ENCODE peak calls at places on chromosomes 4 and X, in nine cellular contexts. One of them, this sample, is unnamed.

GRCh38 chr4:147854154-147854553 is 122.3 kb downstream of the ARHGAP10 start:
- DNase-seq in AG04450: no peak
- DNase-seq in lung microvascular endothelial cell: no peak
- DNase-seq in mammary epithelial cell: no peak
- DNase-seq in amygdala: no peak
- DNase-seq in activated CD4-positive, alpha-beta T cell treated with anti-CD3 and anti-CD28 coated beads, Interleukin-2, amount 10 ng/mL, durations not matched to agents 7 days and 5 days: no peak
- DNase-seq in A549: no peak
- DNase-seq in spleen: no peak
- DNase-seq in colonic mucosa: no peak
- DNase-seq in this sample: no peak

GRCh38 chr4:153274967-153275366 is 69.5 kb upstream of the MND1 start:
- DNase-seq in colonic mucosa: no peak
- DNase-seq in activated CD4-positive, alpha-beta T cell treated with anti-CD3 and anti-CD28 coated beads, Interleukin-2, amount 10 ng/mL, durations not matched to agents 7 days and 5 days: no peak
- DNase-seq in lung microvascular endothelial cell: no peak
- DNase-seq in amygdala: no peak
- DNase-seq in AG04450: no peak
- DNase-seq in mammary epithelial cell: peak
- DNase-seq in A549: no peak
- DNase-seq in spleen: no peak
- DNase-seq in this sample: no peak

GRCh38 chr4:141140271-141141205 is 7.3 kb upstream of the RNF150 start:
- DNase-seq in colonic mucosa: no peak
- DNase-seq in mammary epithelial cell: no peak
- DNase-seq in A549: no peak
- DNase-seq in amygdala: no peak
- DNase-seq in AG04450: no peak
- DNase-seq in spleen: no peak
- DNase-seq in activated CD4-positive, alpha-beta T cell treated with anti-CD3 and anti-CD28 coated beads, Interleukin-2, amount 10 ng/mL, durations not matched to agents 7 days and 5 days: no peak
- DNase-seq in lung microvascular endothelial cell: no peak
- DNase-seq in this sample: no peak

GRCh38 chr4:77805802-77806201 is 13.4 kb downstream of the CNOT6L start:
- DNase-seq in A549: no peak
- DNase-seq in mammary epithelial cell: no peak
- DNase-seq in activated CD4-positive, alpha-beta T cell treated with anti-CD3 and anti-CD28 coated beads, Interleukin-2, amount 10 ng/mL, durations not matched to agents 7 days and 5 days: no peak
- DNase-seq in spleen: no peak
- DNase-seq in lung microvascular endothelial cell: no peak
- DNase-seq in AG04450: no peak
- DNase-seq in amygdala: no peak
- DNase-seq in colonic mucosa: no peak
- DNase-seq in this sample: no peak

GRCh38 chr4:7419961-7420660 is 14.6 kb downstream of the PSAPL1 start:
- DNase-seq in lung microvascular endothelial cell: no peak
- DNase-seq in amygdala: no peak
- DNase-seq in A549: no peak
- DNase-seq in colonic mucosa: no peak
- DNase-seq in AG04450: no peak
- DNase-seq in activated CD4-positive, alpha-beta T cell treated with anti-CD3 and anti-CD28 coated beads, Interleukin-2, amount 10 ng/mL, durations not matched to agents 7 days and 5 days: no peak
- DNase-seq in spleen: peak
- DNase-seq in mammary epithelial cell: no peak
- DNase-seq in this sample: no peak

GRCh38 chr4:129362685-129363274 is 266.8 kb downstream of the C4orf33 start:
- DNase-seq in activated CD4-positive, alpha-beta T cell treated with anti-CD3 and anti-CD28 coated beads, Interleukin-2, amount 10 ng/mL, durations not matched to agents 7 days and 5 days: peak
- DNase-seq in spleen: no peak
- DNase-seq in amygdala: no peak
- DNase-seq in colonic mucosa: peak
- DNase-seq in mammary epithelial cell: peak
- DNase-seq in AG04450: peak
- DNase-seq in lung microvascular endothelial cell: peak
- DNase-seq in A549: peak
- DNase-seq in this sample: no peak

GRCh38 chrX:144715356-144715755 is 531.9 kb upstream of the SPANXN1 start:
- DNase-seq in AG04450: no peak
- DNase-seq in mammary epithelial cell: no peak
- DNase-seq in spleen: no peak
- DNase-seq in colonic mucosa: no peak
- DNase-seq in lung microvascular endothelial cell: no peak
- DNase-seq in A549: no peak
- DNase-seq in activated CD4-positive, alpha-beta T cell treated with anti-CD3 and anti-CD28 coated beads, Interleukin-2, amount 10 ng/mL, durations not matched to agents 7 days and 5 days: no peak
- DNase-seq in amygdala: no peak
- DNase-seq in this sample: no peak

GRCh38 chrX:7086384-7086783 is 61.1 kb upstream of the STS start:
- DNase-seq in AG04450: no peak
- DNase-seq in mammary epithelial cell: no peak
- DNase-seq in A549: no peak
- DNase-seq in lung microvascular endothelial cell: no peak
- DNase-seq in colonic mucosa: no peak
- DNase-seq in activated CD4-positive, alpha-beta T cell treated with anti-CD3 and anti-CD28 coated beads, Interleukin-2, amount 10 ng/mL, durations not matched to agents 7 days and 5 days: no peak
- DNase-seq in amygdala: no peak
- DNase-seq in spleen: no peak
- DNase-seq in this sample: no peak

GRCh38 chrX:110081320-110081719 is 78.4 kb downstream of the TMEM164 start:
- DNase-seq in mammary epithelial cell: no peak
- DNase-seq in AG04450: no peak
- DNase-seq in amygdala: no peak
- DNase-seq in A549: no peak
- DNase-seq in lung microvascular endothelial cell: no peak
- DNase-seq in activated CD4-positive, alpha-beta T cell treated with anti-CD3 and anti-CD28 coated beads, Interleukin-2, amount 10 ng/mL, durations not matched to agents 7 days and 5 days: no peak
- DNase-seq in spleen: no peak
- DNase-seq in colonic mucosa: no peak
- DNase-seq in this sample: no peak

GRCh38 chr4:37780444-37781133 is 45.9 kb upstream of the PGM2 start:
- DNase-seq in spleen: no peak
- DNase-seq in AG04450: no peak
- DNase-seq in A549: no peak
- DNase-seq in colonic mucosa: no peak
- DNase-seq in mammary epithelial cell: no peak
- DNase-seq in amygdala: no peak
- DNase-seq in activated CD4-positive, alpha-beta T cell treated with anti-CD3 and anti-CD28 coated beads, Interleukin-2, amount 10 ng/mL, durations not matched to agents 7 days and 5 days: peak
- DNase-seq in lung microvascular endothelial cell: peak
- DNase-seq in this sample: no peak

GRCh38 chr4:15034071-15034764 is 31.9 kb downstream of the CPEB2 start:
- DNase-seq in colonic mucosa: no peak
- DNase-seq in spleen: no peak
- DNase-seq in mammary epithelial cell: peak
- DNase-seq in amygdala: no peak
- DNase-seq in activated CD4-positive, alpha-beta T cell treated with anti-CD3 and anti-CD28 coated beads, Interleukin-2, amount 10 ng/mL, durations not matched to agents 7 days and 5 days: no peak
- DNase-seq in AG04450: no peak
- DNase-seq in lung microvascular endothelial cell: peak
- DNase-seq in A549: no peak
- DNase-seq in this sample: no peak

GRCh38 chr4:152514356-152514755 is 21.5 kb downstream of the FBXW7 start:
- DNase-seq in colonic mucosa: no peak
- DNase-seq in AG04450: no peak
- DNase-seq in lung microvascular endothelial cell: no peak
- DNase-seq in mammary epithelial cell: no peak
- DNase-seq in A549: no peak
- DNase-seq in spleen: no peak
- DNase-seq in activated CD4-positive, alpha-beta T cell treated with anti-CD3 and anti-CD28 coated beads, Interleukin-2, amount 10 ng/mL, durations not matched to agents 7 days and 5 days: no peak
- DNase-seq in amygdala: no peak
- DNase-seq in this sample: no peak

GRCh38 chrX:138775501-138775900 is 64.0 kb upstream of the FGF13 start:
- DNase-seq in amygdala: no peak
- DNase-seq in spleen: no peak
- DNase-seq in A549: peak
- DNase-seq in mammary epithelial cell: peak
- DNase-seq in AG04450: no peak
- DNase-seq in colonic mucosa: no peak
- DNase-seq in activated CD4-positive, alpha-beta T cell treated with anti-CD3 and anti-CD28 coated beads, Interleukin-2, amount 10 ng/mL, durations not matched to agents 7 days and 5 days: no peak
- DNase-seq in lung microvascular endothelial cell: peak
- DNase-seq in this sample: no peak

GRCh38 chr4:113636877-113637276 is 124.7 kb downstream of the CAMK2D start:
- DNase-seq in spleen: peak
- DNase-seq in AG04450: peak
- DNase-seq in mammary epithelial cell: peak
- DNase-seq in A549: no peak
- DNase-seq in lung microvascular endothelial cell: peak
- DNase-seq in amygdala: no peak
- DNase-seq in activated CD4-positive, alpha-beta T cell treated with anti-CD3 and anti-CD28 coated beads, Interleukin-2, amount 10 ng/mL, durations not matched to agents 7 days and 5 days: peak
- DNase-seq in colonic mucosa: no peak
- DNase-seq in this sample: no peak

GRCh38 chr4:146972036-146972435 is 26.4 kb upstream of the TTC29 start:
- DNase-seq in colonic mucosa: no peak
- DNase-seq in mammary epithelial cell: no peak
- DNase-seq in activated CD4-positive, alpha-beta T cell treated with anti-CD3 and anti-CD28 coated beads, Interleukin-2, amount 10 ng/mL, durations not matched to agents 7 days and 5 days: no peak
- DNase-seq in A549: no peak
- DNase-seq in lung microvascular endothelial cell: no peak
- DNase-seq in spleen: no peak
- DNase-seq in AG04450: no peak
- DNase-seq in amygdala: no peak
- DNase-seq in this sample: no peak

GRCh38 chr4:104491826-104492771 is 2.6 kb downstream of the CXXC4 start:
- DNase-seq in colonic mucosa: peak
- DNase-seq in spleen: no peak
- DNase-seq in AG04450: no peak
- DNase-seq in mammary epithelial cell: no peak
- DNase-seq in activated CD4-positive, alpha-beta T cell treated with anti-CD3 and anti-CD28 coated beads, Interleukin-2, amount 10 ng/mL, durations not matched to agents 7 days and 5 days: no peak
- DNase-seq in A549: peak
- DNase-seq in lung microvascular endothelial cell: no peak
- DNase-seq in amygdala: no peak
- DNase-seq in this sample: peak

GRCh38 chr4:113738251-113738650 is 23.3 kb downstream of the CAMK2D start:
- DNase-seq in amygdala: no peak
- DNase-seq in A549: no peak
- DNase-seq in activated CD4-positive, alpha-beta T cell treated with anti-CD3 and anti-CD28 coated beads, Interleukin-2, amount 10 ng/mL, durations not matched to agents 7 days and 5 days: no peak
- DNase-seq in colonic mucosa: no peak
- DNase-seq in lung microvascular endothelial cell: no peak
- DNase-seq in AG04450: no peak
- DNase-seq in spleen: no peak
- DNase-seq in mammary epithelial cell: peak
- DNase-seq in this sample: no peak

GRCh38 chr4:155542415-155542814 is 124.2 kb upstream of the GUCY1A1 start:
- DNase-seq in spleen: no peak
- DNase-seq in lung microvascular endothelial cell: no peak
- DNase-seq in amygdala: no peak
- DNase-seq in mammary epithelial cell: no peak
- DNase-seq in AG04450: no peak
- DNase-seq in activated CD4-positive, alpha-beta T cell treated with anti-CD3 and anti-CD28 coated beads, Interleukin-2, amount 10 ng/mL, durations not matched to agents 7 days and 5 days: no peak
- DNase-seq in colonic mucosa: no peak
- DNase-seq in A549: no peak
- DNase-seq in this sample: no peak

GRCh38 chrX:121642415-121642814 is 595.0 kb downstream of the GLUD2 start:
- DNase-seq in activated CD4-positive, alpha-beta T cell treated with anti-CD3 and anti-CD28 coated beads, Interleukin-2, amount 10 ng/mL, durations not matched to agents 7 days and 5 days: no peak
- DNase-seq in AG04450: no peak
- DNase-seq in amygdala: no peak
- DNase-seq in spleen: no peak
- DNase-seq in colonic mucosa: no peak
- DNase-seq in A549: no peak
- DNase-seq in mammary epithelial cell: peak
- DNase-seq in lung microvascular endothelial cell: peak
- DNase-seq in this sample: no peak

GRCh38 chrX:24306430-24306829 is 7.4 kb downstream of the SUPT20HL2 start:
- DNase-seq in lung microvascular endothelial cell: no peak
- DNase-seq in spleen: no peak
- DNase-seq in AG04450: no peak
- DNase-seq in A549: no peak
- DNase-seq in activated CD4-positive, alpha-beta T cell treated with anti-CD3 and anti-CD28 coated beads, Interleukin-2, amount 10 ng/mL, durations not matched to agents 7 days and 5 days: no peak
- DNase-seq in mammary epithelial cell: no peak
- DNase-seq in colonic mucosa: no peak
- DNase-seq in amygdala: no peak
- DNase-seq in this sample: no peak

GRCh38 chrX:119238557-119238956 is 2.5 kb downstream of the PGRMC1 start:
- DNase-seq in A549: no peak
- DNase-seq in colonic mucosa: no peak
- DNase-seq in amygdala: no peak
- DNase-seq in lung microvascular endothelial cell: no peak
- DNase-seq in activated CD4-positive, alpha-beta T cell treated with anti-CD3 and anti-CD28 coated beads, Interleukin-2, amount 10 ng/mL, durations not matched to agents 7 days and 5 days: no peak
- DNase-seq in AG04450: no peak
- DNase-seq in spleen: no peak
- DNase-seq in mammary epithelial cell: peak
- DNase-seq in this sample: no peak

GRCh38 chr4:148986951-148987350 is 544.7 kb upstream of the NR3C2 start:
- DNase-seq in colonic mucosa: peak
- DNase-seq in amygdala: no peak
- DNase-seq in lung microvascular endothelial cell: no peak
- DNase-seq in activated CD4-positive, alpha-beta T cell treated with anti-CD3 and anti-CD28 coated beads, Interleukin-2, amount 10 ng/mL, durations not matched to agents 7 days and 5 days: no peak
- DNase-seq in mammary epithelial cell: peak
- DNase-seq in spleen: no peak
- DNase-seq in AG04450: no peak
- DNase-seq in A549: no peak
- DNase-seq in this sample: no peak

GRCh38 chrX:146481735-146482134 is 327.8 kb upstream of the CXorf51B start:
- DNase-seq in amygdala: no peak
- DNase-seq in activated CD4-positive, alpha-beta T cell treated with anti-CD3 and anti-CD28 coated beads, Interleukin-2, amount 10 ng/mL, durations not matched to agents 7 days and 5 days: no peak
- DNase-seq in mammary epithelial cell: no peak
- DNase-seq in colonic mucosa: no peak
- DNase-seq in A549: no peak
- DNase-seq in AG04450: no peak
- DNase-seq in lung microvascular endothelial cell: no peak
- DNase-seq in spleen: no peak
- DNase-seq in this sample: no peak

GRCh38 chrX:128106630-128107029 is 54.4 kb upstream of the ACTRT1 start:
- DNase-seq in amygdala: no peak
- DNase-seq in mammary epithelial cell: no peak
- DNase-seq in activated CD4-positive, alpha-beta T cell treated with anti-CD3 and anti-CD28 coated beads, Interleukin-2, amount 10 ng/mL, durations not matched to agents 7 days and 5 days: no peak
- DNase-seq in colonic mucosa: no peak
- DNase-seq in A549: peak
- DNase-seq in AG04450: no peak
- DNase-seq in spleen: no peak
- DNase-seq in lung microvascular endothelial cell: peak
- DNase-seq in this sample: no peak

GRCh38 chrX:31063114-31063513 is 8.7 kb downstream of the FTHL17 start:
- DNase-seq in lung microvascular endothelial cell: no peak
- DNase-seq in A549: no peak
- DNase-seq in amygdala: no peak
- DNase-seq in AG04450: no peak
- DNase-seq in colonic mucosa: no peak
- DNase-seq in mammary epithelial cell: no peak
- DNase-seq in spleen: no peak
- DNase-seq in activated CD4-positive, alpha-beta T cell treated with anti-CD3 and anti-CD28 coated beads, Interleukin-2, amount 10 ng/mL, durations not matched to agents 7 days and 5 days: no peak
- DNase-seq in this sample: no peak

GRCh38 chrX:97308161-97308560 is 424.5 kb downstream of the RPA4 start:
- DNase-seq in spleen: no peak
- DNase-seq in A549: no peak
- DNase-seq in amygdala: no peak
- DNase-seq in AG04450: no peak
- DNase-seq in mammary epithelial cell: no peak
- DNase-seq in lung microvascular endothelial cell: no peak
- DNase-seq in colonic mucosa: no peak
- DNase-seq in activated CD4-positive, alpha-beta T cell treated with anti-CD3 and anti-CD28 coated beads, Interleukin-2, amount 10 ng/mL, durations not matched to agents 7 days and 5 days: no peak
- DNase-seq in this sample: no peak

GRCh38 chr4:177380730-177381287 is 61.4 kb downstream of the AGA start:
- DNase-seq in amygdala: no peak
- DNase-seq in colonic mucosa: no peak
- DNase-seq in spleen: no peak
- DNase-seq in A549: peak
- DNase-seq in lung microvascular endothelial cell: no peak
- DNase-seq in activated CD4-positive, alpha-beta T cell treated with anti-CD3 and anti-CD28 coated beads, Interleukin-2, amount 10 ng/mL, durations not matched to agents 7 days and 5 days: no peak
- DNase-seq in AG04450: no peak
- DNase-seq in mammary epithelial cell: peak
- DNase-seq in this sample: no peak

GRCh38 chr4:1359161-1359535 is 12.1 kb downstream of the UVSSA start:
- DNase-seq in mammary epithelial cell: no peak
- DNase-seq in lung microvascular endothelial cell: no peak
- DNase-seq in colonic mucosa: no peak
- DNase-seq in A549: no peak
- DNase-seq in amygdala: no peak
- DNase-seq in spleen: no peak
- DNase-seq in AG04450: no peak
- DNase-seq in activated CD4-positive, alpha-beta T cell treated with anti-CD3 and anti-CD28 coated beads, Interleukin-2, amount 10 ng/mL, durations not matched to agents 7 days and 5 days: no peak
- DNase-seq in this sample: no peak

GRCh38 chr4:73142995-73143547 is 73.6 kb upstream of the COX18 start:
- DNase-seq in colonic mucosa: no peak
- DNase-seq in lung microvascular endothelial cell: peak
- DNase-seq in AG04450: no peak
- DNase-seq in mammary epithelial cell: no peak
- DNase-seq in amygdala: no peak
- DNase-seq in spleen: no peak
- DNase-seq in A549: no peak
- DNase-seq in activated CD4-positive, alpha-beta T cell treated with anti-CD3 and anti-CD28 coated beads, Interleukin-2, amount 10 ng/mL, durations not matched to agents 7 days and 5 days: no peak
- DNase-seq in this sample: no peak

GRCh38 chr4:151015458-151016344 is 617 bp upstream of the LRBA start:
- DNase-seq in A549: peak
- DNase-seq in AG04450: no peak
- DNase-seq in lung microvascular endothelial cell: peak
- DNase-seq in colonic mucosa: peak
- DNase-seq in mammary epithelial cell: peak
- DNase-seq in spleen: peak
- DNase-seq in amygdala: peak
- DNase-seq in activated CD4-positive, alpha-beta T cell treated with anti-CD3 and anti-CD28 coated beads, Interleukin-2, amount 10 ng/mL, durations not matched to agents 7 days and 5 days: peak
- DNase-seq in this sample: peak

GRCh38 chr4:41375561-41375960 is 118.8 kb downstream of the UCHL1 start:
- DNase-seq in lung microvascular endothelial cell: no peak
- DNase-seq in activated CD4-positive, alpha-beta T cell treated with anti-CD3 and anti-CD28 coated beads, Interleukin-2, amount 10 ng/mL, durations not matched to agents 7 days and 5 days: no peak
- DNase-seq in A549: no peak
- DNase-seq in spleen: no peak
- DNase-seq in AG04450: no peak
- DNase-seq in amygdala: no peak
- DNase-seq in mammary epithelial cell: no peak
- DNase-seq in colonic mucosa: no peak
- DNase-seq in this sample: no peak

This sample was measured in caudate nucleus.